ENCODE peak calls at places on chromosomes 3 and 15, in nine cellular contexts. G is GM23338, X is MM.1S, D is progenitor cell of endocrine pancreas, Q is cardiac fibroblast, Y is HFFc6, T is coronary artery, F is WTC11, A is neural crest cell. I is an unnamed sample.

GRCh38 chr3:133588784-133589465 is 15.4 kb downstream of the CDV3 start:
- DNase-seq in G (no peak), X (no peak), D (no peak), Q (peak), Y (no peak), T (no peak), F (no peak), A (no peak), I (no peak)

GRCh38 chr3:38140326-38141172 is 2.1 kb downstream of the MYD88 start:
- DNase-seq in G (no peak), X (no peak), D (no peak), Q (no peak), Y (no peak), T (peak), F (no peak), A (no peak), I (no peak)

GRCh38 chr3:159711560-159712333 is 276.9 kb upstream of the IL12A start:
- DNase-seq in G (no peak), X (no peak), D (no peak), Q (peak), Y (peak), T (no peak), F (no peak), A (no peak), I (no peak)

GRCh38 chr3:82293867-82294266 is 532.4 kb upstream of the GBE1 start:
- DNase-seq in G (no peak), X (peak), D (no peak), Q (peak), Y (no peak), T (no peak), F (no peak), A (no peak), I (peak)

GRCh38 chr3:15215996-15216395 is 9.9 kb downstream of the CAPN7 start:
- DNase-seq in G (no peak), X (no peak), D (no peak), Q (peak), Y (no peak), T (no peak), F (no peak), A (no peak), I (no peak)

GRCh38 chr3:107543666-107544065 is 20.9 kb downstream of the BBX start:
- DNase-seq in G (peak), X (no peak), D (no peak), Q (peak), Y (no peak), T (no peak), F (no peak), A (no peak), I (no peak)

GRCh38 chr15:99100245-99101173 is 4.4 kb upstream of the SYNM start:
- DNase-seq in G (peak), X (peak), D (peak), Q (peak), Y (peak), T (peak), F (peak), A (peak), I (peak)

GRCh38 chr3:36944012-36944640 is 728 bp downstream of the TRANK1 start:
- DNase-seq in G (peak), X (no peak), D (peak), Q (peak), Y (peak), T (peak), F (peak), A (peak), I (peak)

GRCh38 chr3:179526482-179526881 is 36.2 kb upstream of the ACTL6A start:
- DNase-seq in G (no peak), X (no peak), D (no peak), Q (no peak), Y (no peak), T (no peak), F (no peak), A (no peak), I (no peak)

GRCh38 chr3:14377838-14378169 is 24.6 kb upstream of the SLC6A6 start:
- DNase-seq in G (no peak), X (no peak), D (no peak), Q (no peak), Y (no peak), T (no peak), F (no peak), A (no peak), I (no peak)

GRCh38 chr3:16311960-16312451 is 47.0 kb downstream of the OXNAD1 start:
- DNase-seq in G (no peak), X (no peak), D (no peak), Q (peak), Y (no peak), T (no peak), F (no peak), A (no peak), I (peak)

GRCh38 chr3:127153506-127153815 is 39.5 kb upstream of the PRR23E start:
- DNase-seq in G (no peak), X (no peak), D (no peak), Q (no peak), Y (no peak), T (no peak), F (no peak), A (no peak), I (no peak)

GRCh38 chr3:161999846-162000245 is 503.2 kb downstream of the OTOL1 start:
- DNase-seq in G (no peak), X (no peak), D (no peak), Q (no peak), Y (no peak), T (no peak), F (no peak), A (no peak), I (no peak)

GRCh38 chr3:192130534-192131132 is 596.7 kb downstream of the FGF12 start:
- DNase-seq in G (peak), X (peak), D (no peak), Q (peak), Y (peak), T (no peak), F (peak), A (peak), I (peak)

GRCh38 chr3:46960081-46960701 is 16.4 kb downstream of the CCDC12 start:
- DNase-seq in G (peak), X (no peak), D (no peak), Q (peak), Y (peak), T (no peak), F (no peak), A (no peak), I (peak)

GRCh38 chr15:73787621-73788020 is 34.5 kb upstream of the INSYN1 start:
- DNase-seq in G (no peak), X (no peak), D (no peak), Q (no peak), Y (no peak), T (no peak), F (no peak), A (no peak), I (no peak)

GRCh38 chr3:124831631-124832184 is 55.5 kb downstream of the ITGB5 start:
- DNase-seq in G (no peak), X (no peak), D (no peak), Q (no peak), Y (no peak), T (no peak), F (no peak), A (no peak), I (no peak)

GRCh38 chr3:108509263-108509662 is 1.1 kb downstream of the MYH15 start:
- DNase-seq in G (no peak), X (no peak), D (no peak), Q (no peak), Y (no peak), T (no peak), F (no peak), A (no peak), I (no peak)

GRCh38 chr3:158249183-158249582 is 139.3 kb downstream of the RSRC1 start:
- DNase-seq in G (no peak), X (no peak), D (no peak), Q (no peak), Y (no peak), T (no peak), F (no peak), A (no peak), I (no peak)

GRCh38 chr3:37210230-37210629 is 35.8 kb upstream of the LRRFIP2 start:
- DNase-seq in G (no peak), X (no peak), D (no peak), Q (no peak), Y (peak), T (no peak), F (no peak), A (no peak), I (no peak)

GRCh38 chr3:46468758-46469600 is 4.3 kb upstream of the LTF start:
- DNase-seq in G (no peak), X (no peak), D (no peak), Q (no peak), Y (no peak), T (peak), F (no peak), A (no peak), I (no peak)

GRCh38 chr15:33980159-33980558 is 11.9 kb downstream of the CHRM5 start:
- DNase-seq in G (no peak), X (no peak), D (no peak), Q (no peak), Y (no peak), T (no peak), F (no peak), A (no peak), I (no peak)

GRCh38 chr3:105173972-105174371 is 192.7 kb upstream of the ALCAM start:
- DNase-seq in G (no peak), X (no peak), D (no peak), Q (no peak), Y (no peak), T (no peak), F (no peak), A (no peak), I (no peak)

GRCh38 chr3:101151286-101151901 is 158.2 kb upstream of the ABI3BP start:
- DNase-seq in G (no peak), X (no peak), D (no peak), Q (peak), Y (no peak), T (no peak), F (no peak), A (no peak), I (no peak)

GRCh38 chr3:176916777-176917176 is 280.5 kb downstream of the TBL1XR1 start:
- DNase-seq in G (peak), X (no peak), D (no peak), Q (no peak), Y (no peak), T (no peak), F (peak), A (no peak), I (no peak)

GRCh38 chr3:129230311-129231019 is 18.9 kb upstream of the COPG1 start:
- DNase-seq in G (no peak), X (no peak), D (no peak), Q (peak), Y (peak), T (no peak), F (no peak), A (no peak), I (no peak)

GRCh38 chr3:197521277-197522182 is 34.2 kb downstream of the BDH1 start:
- DNase-seq in G (no peak), X (no peak), D (no peak), Q (no peak), Y (no peak), T (no peak), F (no peak), A (no peak), I (no peak)

GRCh38 chr3:134601539-134602439 is 49.0 kb downstream of the KY start:
- DNase-seq in G (peak), X (no peak), D (peak), Q (peak), Y (peak), T (no peak), F (peak), A (peak), I (no peak)

GRCh38 chr15:40242216-40242599 is 3.3 kb downstream of the PAK6 start:
- DNase-seq in G (no peak), X (no peak), D (no peak), Q (no peak), Y (no peak), T (peak), F (no peak), A (no peak), I (no peak)

GRCh38 chr3:153856932-153857331 is 264.3 kb upstream of the ARHGEF26 start:
- DNase-seq in G (peak), X (no peak), D (no peak), Q (peak), Y (no peak), T (no peak), F (no peak), A (no peak), I (no peak)

GRCh38 chr15:44094776-44095175 is 100.3 kb downstream of the FRMD5 start:
- DNase-seq in G (no peak), X (no peak), D (no peak), Q (peak), Y (no peak), T (no peak), F (no peak), A (no peak), I (no peak)

GRCh38 chr3:181581651-181582050 is 130.1 kb upstream of the SOX2 start:
- DNase-seq in G (peak), X (no peak), D (no peak), Q (no peak), Y (no peak), T (no peak), F (no peak), A (no peak), I (no peak)

GRCh38 chr15:77871838-77872371 is 205.6 kb downstream of the TBC1D2B start:
- DNase-seq in G (peak), X (no peak), D (no peak), Q (no peak), Y (no peak), T (no peak), F (peak), A (no peak), I (no peak)
- TF ChIP-seq CTCF in G (peak), X (no peak), D (peak), Q (peak), Y (peak), T (no peak), F (peak), A (peak), I (no peak)

GRCh38 chr15:58056015-58056414 is 9.5 kb downstream of the ALDH1A2 start:
- DNase-seq in G (no peak), X (no peak), D (no peak), Q (no peak), Y (no peak), T (no peak), F (no peak), A (no peak), I (no peak)
- TF ChIP-seq CTCF in G (peak), X (no peak), D (peak), Q (peak), Y (peak), T (no peak), F (no peak), A (peak), I (no peak)

GRCh38 chr3:123071146-123071545 is 4.3 kb downstream of the PDIA5 start:
- DNase-seq in G (peak), X (no peak), D (no peak), Q (no peak), Y (no peak), T (peak), F (peak), A (no peak), I (no peak)
- TF ChIP-seq CTCF in G (peak), X (no peak), D (peak), Q (peak), Y (peak), T (no peak), F (no peak), A (peak), I (no peak)

GRCh38 chr3:44065741-44066140 is 175.9 kb upstream of the TOPAZ1 start:
- DNase-seq in G (peak), X (no peak), D (no peak), Q (no peak), Y (no peak), T (no peak), F (peak), A (no peak), I (no peak)
- TF ChIP-seq CTCF in G (peak), X (peak), D (peak), Q (peak), Y (peak), T (no peak), F (no peak), A (no peak), I (no peak)

GRCh38 chr3:119527731-119528130 is 29.4 kb downstream of the TIMMDC1 start:
- DNase-seq in G (no peak), X (no peak), D (no peak), Q (no peak), Y (no peak), T (no peak), F (no peak), A (no peak), I (no peak)

GRCh38 chr3:119530418-119530817 is 29.0 kb downstream of the CD80 start:
- DNase-seq in G (no peak), X (no peak), D (no peak), Q (no peak), Y (no peak), T (no peak), F (no peak), A (no peak), I (no peak)

GRCh38 chr3:119529883-119530282 is 29.5 kb downstream of the CD80 start:
- DNase-seq in G (no peak), X (no peak), D (no peak), Q (peak), Y (peak), T (no peak), F (no peak), A (no peak), I (no peak)

GRCh38 chr3:119524931-119525662 is 26.8 kb downstream of the TIMMDC1 start:
- DNase-seq in G (peak), X (no peak), D (no peak), Q (peak), Y (peak), T (no peak), F (no peak), A (no peak), I (no peak)
- TF ChIP-seq CTCF in G (peak), X (peak), D (peak), Q (peak), Y (peak), T (no peak), F (no peak), A (no peak), I (peak)

GRCh38 chr3:150830094-150830681 is 67.2 kb upstream of the SIAH2 start:
- DNase-seq in G (peak), X (peak), D (no peak), Q (peak), Y (no peak), T (no peak), F (peak), A (no peak), I (peak)
- TF ChIP-seq CTCF in G (peak), X (peak), D (peak), Q (no peak), Y (peak), T (no peak), F (no peak), A (peak), I (peak)

DNA sequence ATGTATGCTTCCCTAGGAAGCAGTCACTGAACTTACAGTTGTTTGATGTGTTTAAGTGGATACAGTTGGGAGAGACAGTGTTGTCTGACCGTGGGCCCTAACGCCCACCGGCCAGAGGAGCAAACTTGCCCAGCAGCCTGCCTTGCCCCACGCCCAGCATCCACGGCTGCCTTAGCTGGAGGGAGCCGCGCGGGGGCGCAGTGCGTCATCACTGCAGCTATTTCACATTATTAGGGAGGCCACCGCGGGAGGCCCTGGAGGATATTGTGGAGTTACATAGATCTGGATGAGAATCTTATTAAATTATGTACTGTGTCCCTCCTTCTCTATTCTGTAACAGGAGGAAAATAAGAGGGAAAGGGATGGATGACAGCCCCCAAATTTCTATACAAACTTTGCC is 267.2 kb downstream of the GABRG3 start:
- DNase-seq in G (peak), X (no peak), D (no peak), Q (no peak), Y (no peak), T (no peak), F (peak), A (no peak), I (no peak)
- TF ChIP-seq CTCF in G (peak), X (peak), D (peak), Q (no peak), Y (no peak), T (no peak), F (peak), A (no peak), I (no peak)

DNA sequence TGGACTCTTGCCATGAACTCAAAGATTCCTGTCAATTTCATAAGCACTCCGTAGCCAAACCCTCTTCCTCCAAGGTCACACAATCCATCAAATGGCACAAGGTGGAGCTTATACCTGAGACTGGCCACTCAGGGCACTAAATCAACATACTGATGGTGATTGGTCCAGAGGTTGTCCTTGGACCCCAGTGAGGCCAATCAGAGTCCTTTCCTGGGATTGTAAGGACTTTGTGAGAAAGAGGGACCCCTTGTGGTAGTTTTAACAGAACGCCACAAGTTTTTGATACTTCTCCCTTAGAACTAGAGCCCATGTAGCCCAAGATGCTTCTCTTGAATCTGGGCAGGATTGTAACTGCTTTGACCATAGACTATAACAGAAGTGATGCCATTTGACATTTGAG is 44.4 kb upstream of the LARS2 start:
- DNase-seq in G (peak), X (no peak), D (no peak), Q (peak), Y (no peak), T (no peak), F (no peak), A (no peak), I (no peak)
- TF ChIP-seq CTCF in G (peak), X (no peak), D (no peak), Q (no peak), Y (peak), T (no peak), F (no peak), A (no peak), I (no peak)

GRCh38 chr15:66130496-66131014 is 123.0 kb downstream of the MEGF11 start:
- DNase-seq in G (peak), X (no peak), D (no peak), Q (no peak), Y (no peak), T (no peak), F (no peak), A (no peak), I (no peak)
- TF ChIP-seq CTCF in G (peak), X (no peak), D (no peak), Q (no peak), Y (no peak), T (no peak), F (no peak), A (no peak), I (no peak)

DNA sequence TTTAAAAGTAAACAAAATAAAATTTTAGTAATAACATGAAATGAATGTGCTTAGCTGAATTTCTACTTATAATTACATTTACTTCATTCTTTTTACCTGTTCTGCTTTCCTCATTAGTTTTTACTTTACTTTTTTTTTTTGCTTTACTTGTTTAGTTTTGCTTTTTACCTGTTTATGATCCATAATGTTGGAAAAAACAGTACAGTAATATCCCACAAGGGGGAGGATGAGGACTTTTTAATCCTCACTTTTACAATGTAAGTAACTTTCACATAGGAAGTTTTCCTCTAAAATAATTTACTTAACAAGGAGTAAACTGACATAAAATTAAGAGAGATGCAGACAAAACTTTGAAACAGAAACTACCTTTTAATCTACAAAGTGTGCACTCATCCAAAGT is 268.7 kb downstream of the TBC1D5 start:
- DNase-seq in G (no peak), X (no peak), D (no peak), Q (peak), Y (no peak), T (no peak), F (no peak), A (no peak), I (no peak)
- TF ChIP-seq CTCF in G (no peak), X (no peak), D (no peak), Q (peak), Y (peak), T (no peak), F (no peak), A (peak), I (peak)